ENCODE peak calls at places on chromosome 9, in four cellular contexts. S is hepatocyte, P is neural progenitor cell, W is GM23338. C is an unnamed sample.
A peak's percentile ranks its signal among the peaks of the same experiment; 100 is the strongest.

GRCh38 chr9:92947268-92948031 is at the start of gene FGD3:
- DNase-seq in W (peak; percentile 46), P (peak; percentile 38), S (peak; percentile 68), C (no peak)

GRCh38 chr9:92669527-92669889 is 423 bp downstream of the IPPK start:
- DNase-seq in P (peak; percentile 55), W (peak; percentile 45), S (peak; percentile 57), C (peak; percentile 10)

GRCh38 chr9:136886610-136887597 is 588 bp downstream of the TRAF2 start:
- DNase-seq in S (peak; percentile 59), P (peak; percentile 80), W (peak; percentile 74), C (no peak)

GRCh38 chr9:127753148-127753547 is 18.1 kb upstream of the TOR2A start:
- DNase-seq in P (no peak), W (no peak), S (no peak), C (no peak)

GRCh38 chr9:122498883-122499288 is 11.7 kb upstream of the OR1J2 start:
- DNase-seq in W (peak; percentile 78), P (peak; percentile 24), S (peak; percentile 4), C (peak; percentile 56)

GRCh38 chr9:135241381-135242380 is 154.2 kb downstream of the OLFM1 start:
- DNase-seq in W (peak; percentile 58), P (peak; percentile 67), S (no peak), C (no peak)

GRCh38 chr9:119280740-119281485 is 88.3 kb downstream of the BRINP1 start:
- DNase-seq in S (no peak), W (no peak), P (no peak), C (no peak)

GRCh38 chr9:115084157-115084556 is 33.8 kb downstream of the TNC start:
- DNase-seq in P (no peak), S (no peak), W (no peak), C (no peak)

GRCh38 chr9:136857166-136857565 is 5.0 kb downstream of the MAMDC4 start:
- DNase-seq in W (no peak), S (peak; percentile 5), P (no peak), C (no peak)

GRCh38 chr9:29160763-29161353 is 1587.6 kb upstream of the C9orf72 start:
- DNase-seq in W (peak; percentile 16), P (peak; percentile 47), S (no peak), C (no peak)

GRCh38 chr9:87599901-87600610 is 102.4 kb downstream of the DAPK1 start:
- DNase-seq in P (no peak), S (peak; percentile 79), W (no peak), C (no peak)

GRCh38 chr9:101707708-101708107 is 30.7 kb downstream of the GRIN3A start:
- DNase-seq in S (no peak), W (peak; percentile 16), P (no peak), C (no peak)

GRCh38 chr9:127539259-127539981 is 72.7 kb upstream of the STXBP1 start:
- DNase-seq in W (no peak), S (no peak), P (no peak), C (no peak)

GRCh38 chr9:69049094-69049493 is 13.5 kb downstream of the FXN start:
- DNase-seq in P (no peak), S (no peak), W (no peak), C (no peak)

GRCh38 chr9:33458444-33458843 is 11.1 kb upstream of the AQP3 start:
- DNase-seq in W (no peak), P (no peak), S (peak; percentile 67), C (peak; percentile 41)

GRCh38 chr9:93668261-93668871 is 92.0 kb downstream of the PHF2 start:
- DNase-seq in S (no peak), W (peak; percentile 27), P (peak; percentile 53), C (no peak)

GRCh38 chr9:107782381-107782780 is 292.8 kb upstream of the KLF4 start:
- DNase-seq in S (no peak), P (no peak), W (no peak), C (no peak)

DNA sequence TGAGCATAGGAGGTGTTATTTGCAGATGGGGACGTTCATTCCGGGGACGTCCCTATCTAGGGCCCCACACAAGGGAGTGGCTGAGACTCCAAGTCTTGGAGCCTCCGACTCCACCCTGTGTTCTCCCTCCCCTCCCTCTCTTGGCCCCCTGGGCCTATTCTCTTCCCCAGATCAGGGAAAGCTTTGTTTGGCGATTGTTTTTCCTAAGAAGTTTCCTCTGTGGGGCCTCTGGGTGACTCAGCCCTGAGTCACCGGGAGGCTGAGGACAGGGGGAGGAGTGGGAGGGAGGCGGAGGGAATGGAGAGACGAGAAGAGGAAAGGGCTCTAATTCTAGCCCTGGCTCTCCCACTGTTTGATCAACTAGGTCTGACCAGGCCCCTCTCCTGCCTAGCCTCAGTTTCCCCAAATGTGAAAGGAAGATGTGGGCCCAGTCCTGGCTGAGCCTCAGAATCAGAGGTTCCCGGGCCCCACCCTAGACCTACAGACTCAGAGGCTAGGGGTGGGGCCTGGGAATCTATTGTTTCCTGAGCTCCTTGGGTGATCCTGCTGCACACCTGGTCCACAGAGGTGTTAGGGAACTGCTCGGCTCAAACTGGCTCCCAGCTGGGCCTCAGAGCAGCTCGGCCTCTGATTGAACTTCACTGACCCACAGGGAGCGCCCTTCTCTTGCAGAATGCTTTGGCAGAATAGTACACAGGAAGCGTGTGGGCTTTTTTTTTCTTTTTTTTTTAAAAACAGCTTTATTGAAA is 19.2 kb downstream of the GSN start:
- DNase-seq in S (peak; percentile 94), W (peak; percentile 96), P (peak; percentile 83), C (no peak)
- TF ChIP-seq EZH2phosphoT487 in S (no peak), W (no peak), P (no peak), C (no peak)

GRCh38 chr9:133715866-133716563 is 22.1 kb downstream of the SARDH start:
- DNase-seq in S (peak; percentile 59), P (peak; percentile 59), W (peak; percentile 71), C (no peak)

GRCh38 chr9:133716564-133717112 is 21.5 kb downstream of the SARDH start:
- DNase-seq in P (no peak), S (no peak), W (no peak), C (no peak)

GRCh38 chr9:133713960-133714495 is 24.1 kb downstream of the SARDH start:
- DNase-seq in P (no peak), S (no peak), W (no peak), C (no peak)

GRCh38 chr9:133714606-133715294 is 23.4 kb downstream of the SARDH start:
- DNase-seq in P (no peak), S (peak; percentile 78), W (no peak), C (no peak)

GRCh38 chr9:133715295-133715865 is 22.8 kb downstream of the SARDH start:
- DNase-seq in P (no peak), W (no peak), S (no peak), C (no peak)
- H3K27ac ChIP-seq in P (no peak overlapping the region), W (no peak overlapping the region), S (peak overlapping the region; percentile 95), C (no peak overlapping the region)

DNA sequence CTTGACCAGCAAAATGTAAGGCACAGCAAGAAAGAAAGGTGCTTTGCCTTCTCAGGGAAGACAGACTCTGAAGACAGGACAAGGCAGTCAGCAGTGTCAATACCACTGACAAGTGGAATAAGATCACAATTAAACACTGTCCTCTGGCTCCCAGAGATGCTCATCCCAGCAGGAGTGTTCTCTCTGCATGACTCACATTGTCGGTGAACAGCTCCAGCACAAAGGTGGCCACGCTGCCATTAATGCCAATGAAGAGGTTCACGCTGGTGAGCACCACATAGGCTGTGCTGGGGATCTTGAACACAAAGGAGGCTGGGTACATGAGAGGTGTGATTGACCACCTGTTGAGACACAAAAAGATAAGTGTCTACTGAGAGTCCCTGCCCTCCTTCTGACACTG is 31.9 kb downstream of the NIPSNAP3B start:
- DNase-seq in P (no peak), W (no peak), S (no peak), C (no peak)
- TF ChIP-seq EZH2phosphoT487 in P (no peak), W (no peak), S (no peak), C (no peak)

GRCh38 chr9:15248596-15248995 is 58.4 kb downstream of the TTC39B start:
- DNase-seq in S (no peak), P (no peak), W (no peak), C (no peak)
- H3K27ac ChIP-seq in S (no peak overlapping the region), P (no peak overlapping the region), W (no peak overlapping the region), C (no peak overlapping the region)

GRCh38 chr9:111766066-111766465 is 28.7 kb downstream of the SHOC1 start:
- DNase-seq in P (no peak), W (no peak), S (no peak), C (no peak)
- TF ChIP-seq EZH2phosphoT487 in P (no peak), W (no peak), S (no peak), C (no peak)

DNA sequence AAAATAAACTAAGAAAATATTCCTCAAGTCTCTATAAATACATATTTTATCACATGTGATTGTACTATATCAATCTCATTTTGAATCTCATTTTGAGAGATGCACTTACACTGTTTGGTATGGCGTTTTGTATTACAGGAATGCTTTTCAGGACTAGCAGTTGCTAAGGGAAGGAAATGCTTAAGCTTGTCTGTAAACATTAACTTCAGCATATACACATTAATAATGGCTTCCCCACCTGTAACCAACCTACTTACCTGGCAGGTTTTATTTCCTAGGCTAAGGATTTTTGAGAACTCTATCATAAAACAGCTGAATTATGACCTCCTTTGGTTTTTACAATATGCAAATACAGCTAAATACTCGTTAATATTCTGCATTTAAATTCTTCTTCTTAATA is 141.0 kb upstream of the GRHPR start:
- DNase-seq in W (no peak), P (no peak), S (no peak), C (no peak)
- H3K27ac ChIP-seq in W (peak overlapping the region; percentile 1), P (no peak overlapping the region), S (no peak overlapping the region), C (no peak overlapping the region)

C was measured in MM.1S.